ENCODE peak calls at places on chromosome 19, in eight cellular contexts. J is HCT116, A is GM12878, P is GM23338, Z is Panc1, X is K562, B is A549, F is HepG2. C is an unnamed sample.

GRCh38 chr19:33273881-33274662 is 28.3 kb downstream of the CEBPA start:
- DNase-seq in P (no peak), F (peak; percentile 56), Z (no peak), J (peak; percentile 24), B (no peak), A (no peak), X (no peak), C (no peak)

GRCh38 chr19:49829200-49829599 is 11.1 kb downstream of the MED25 start:
- DNase-seq in A (no peak), F (no peak), X (no peak), J (no peak), P (no peak), Z (no peak), B (no peak), C (no peak)

GRCh38 chr19:32570081-32570785 is 10.8 kb upstream of the PDCD5 start:
- DNase-seq in J (peak; percentile 26), X (peak; percentile 36), Z (peak; percentile 52), P (peak; percentile 85), B (peak; percentile 70), A (no peak), F (peak; percentile 62), C (peak; percentile 75)

GRCh38 chr19:31783592-31783991 is 434.4 kb upstream of the TSHZ3 start:
- DNase-seq in B (no peak), F (no peak), Z (no peak), X (no peak), A (no peak), P (no peak), J (no peak), C (no peak)

GRCh38 chr19:19672816-19673215 is 4.2 kb downstream of the ZNF101 start:
- DNase-seq in B (no peak), P (no peak), X (no peak), Z (no peak), A (no peak), F (no peak), J (no peak), C (no peak)

GRCh38 chr19:45200614-45201013 is 22.0 kb downstream of the BLOC1S3 start:
- DNase-seq in Z (no peak), X (no peak), F (peak; percentile 62), A (no peak), P (peak; percentile 83), B (no peak), J (no peak), C (no peak)

GRCh38 chr19:29422047-29422446 is 103.7 kb upstream of the VSTM2B start:
- DNase-seq in J (no peak), Z (no peak), B (no peak), P (no peak), F (no peak), X (no peak), A (no peak), C (no peak)

GRCh38 chr19:556611-557382 is 12.9 kb downstream of the GZMM start:
- DNase-seq in F (peak; percentile 27), B (no peak), A (no peak), Z (no peak), X (peak; percentile 65), P (no peak), J (no peak), C (no peak)

GRCh38 chr19:41309225-41310030 is 544 bp upstream of the CCDC97 start:
- DNase-seq in J (no peak), X (no peak), A (no peak), Z (no peak), P (no peak), F (no peak), B (no peak), C (no peak)

GRCh38 chr19:46639356-46640061 is 3.5 kb upstream of the GNG8 start:
- DNase-seq in J (no peak), B (no peak), A (no peak), F (no peak), P (peak; percentile 74), Z (no peak), X (peak; percentile 61), C (peak; percentile 94)

GRCh38 chr19:35935911-35936737 is at the start of gene LRFN3:
- DNase-seq in A (no peak), Z (no peak), J (peak; percentile 57), F (peak; percentile 21), P (peak; percentile 97), B (peak; percentile 94), X (peak; percentile 75), C (peak; percentile 94)

GRCh38 chr19:35908977-35909683 is 1.0 kb upstream of the TYROBP start:
- DNase-seq in P (no peak), X (peak; percentile 39), F (no peak), B (no peak), Z (no peak), A (no peak), J (no peak), C (no peak)

GRCh38 chr19:49691243-49692101 is 556 bp downstream of the CPT1C start:
- DNase-seq in F (no peak), A (no peak), P (peak; percentile 90), J (no peak), X (no peak), B (no peak), Z (no peak), C (peak; percentile 91)

GRCh38 chr19:53936035-53936434 is 26.7 kb upstream of the CACNG8 start:
- DNase-seq in P (no peak), X (no peak), J (no peak), B (no peak), A (no peak), F (no peak), Z (no peak), C (no peak)
- TF ChIP-seq REST in P (no peak), X (no peak), J (no peak), B (no peak), A (no peak), F (no peak), Z (no peak), C (no peak)

GRCh38 chr19:18659281-18660050 is 22.6 kb downstream of the KLHL26 start:
- DNase-seq in X (no peak), Z (no peak), P (no peak), B (no peak), F (no peak), J (no peak), A (no peak), C (peak; percentile 74)
- TF ChIP-seq REST in X (no peak), Z (no peak), P (no peak), B (no peak), F (no peak), J (no peak), A (no peak), C (no peak)

GRCh38 chr19:1649706-1650626 is 2.4 kb downstream of the TCF3 start:
- DNase-seq in B (no peak), X (no peak), A (no peak), F (no peak), P (no peak), J (no peak), Z (no peak), C (no peak)

GRCh38 chr19:1650627-1651009 is 1.8 kb downstream of the TCF3 start:
- DNase-seq in A (no peak), F (no peak), P (peak; percentile 72), X (peak; percentile 55), J (no peak), B (no peak), Z (no peak), C (peak; percentile 67)

GRCh38 chr19:1647664-1648155 is 4.7 kb downstream of the TCF3 start:
- DNase-seq in B (no peak), J (no peak), F (no peak), X (no peak), Z (no peak), A (no peak), P (no peak), C (no peak)

GRCh38 chr19:1648156-1648925 is 4.1 kb downstream of the TCF3 start:
- DNase-seq in B (no peak), Z (no peak), F (no peak), J (no peak), A (peak; percentile 84), X (no peak), P (no peak), C (no peak)

DNA sequence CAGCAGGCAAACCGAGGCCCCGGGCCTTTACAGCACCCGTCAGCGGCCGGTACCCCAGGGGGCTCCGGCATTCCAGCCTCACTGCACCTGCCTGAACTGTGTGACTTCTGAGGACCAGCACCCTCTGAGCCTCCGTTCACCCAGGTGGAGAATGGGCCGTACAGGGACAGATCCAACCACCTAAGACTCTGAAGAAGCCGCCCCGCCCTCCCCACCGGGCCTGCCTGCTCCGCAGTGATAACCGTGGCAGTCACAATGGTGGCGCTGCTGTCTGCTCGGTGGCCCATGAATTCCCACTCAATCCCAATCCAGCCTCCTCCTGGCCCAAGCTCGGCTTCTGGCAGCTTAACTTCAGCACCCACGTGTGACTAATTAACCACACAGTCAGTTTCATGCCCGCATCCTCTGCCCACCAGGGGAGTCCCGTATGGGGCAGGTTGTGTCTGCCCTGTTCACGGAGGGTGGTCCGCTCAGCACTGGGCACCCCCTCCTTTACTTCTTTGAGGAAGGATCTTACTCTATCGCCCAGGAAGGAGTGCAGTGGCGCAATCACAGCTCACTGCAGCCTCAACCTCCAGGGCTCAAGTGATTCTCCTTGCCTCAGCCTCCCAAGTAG is 3.4 kb downstream of the TCF3 start:
- DNase-seq in B (no peak), Z (no peak), A (no peak), X (no peak), J (no peak), F (no peak), P (no peak), C (no peak)
- TF ChIP-seq REST in B (no peak), Z (no peak), A (no peak), X (no peak), J (no peak), F (no peak), P (no peak), C (no peak)

GRCh38 chr19:56842421-56842820 is 1.9 kb upstream of the PEG3 start:
- DNase-seq in J (no peak), F (no peak), Z (no peak), X (no peak), A (no peak), P (no peak), B (no peak), C (no peak)

GRCh38 chr19:56838930-56839664 is 1.4 kb downstream of the PEG3 start:
- DNase-seq in P (no peak), A (no peak), J (no peak), Z (no peak), F (peak; percentile 97), X (no peak), B (no peak), C (peak; percentile 69)

GRCh38 chr19:56839665-56840451 is 668 bp downstream of the PEG3 start:
- DNase-seq in X (no peak), F (peak; percentile 95), J (no peak), P (no peak), A (no peak), Z (no peak), B (no peak), C (peak; percentile 72)

GRCh38 chr19:56841194-56841546 is 644 bp upstream of the PEG3 start:
- DNase-seq in P (no peak), X (no peak), B (no peak), F (peak; percentile 38), Z (no peak), J (no peak), A (no peak), C (no peak)

DNA sequence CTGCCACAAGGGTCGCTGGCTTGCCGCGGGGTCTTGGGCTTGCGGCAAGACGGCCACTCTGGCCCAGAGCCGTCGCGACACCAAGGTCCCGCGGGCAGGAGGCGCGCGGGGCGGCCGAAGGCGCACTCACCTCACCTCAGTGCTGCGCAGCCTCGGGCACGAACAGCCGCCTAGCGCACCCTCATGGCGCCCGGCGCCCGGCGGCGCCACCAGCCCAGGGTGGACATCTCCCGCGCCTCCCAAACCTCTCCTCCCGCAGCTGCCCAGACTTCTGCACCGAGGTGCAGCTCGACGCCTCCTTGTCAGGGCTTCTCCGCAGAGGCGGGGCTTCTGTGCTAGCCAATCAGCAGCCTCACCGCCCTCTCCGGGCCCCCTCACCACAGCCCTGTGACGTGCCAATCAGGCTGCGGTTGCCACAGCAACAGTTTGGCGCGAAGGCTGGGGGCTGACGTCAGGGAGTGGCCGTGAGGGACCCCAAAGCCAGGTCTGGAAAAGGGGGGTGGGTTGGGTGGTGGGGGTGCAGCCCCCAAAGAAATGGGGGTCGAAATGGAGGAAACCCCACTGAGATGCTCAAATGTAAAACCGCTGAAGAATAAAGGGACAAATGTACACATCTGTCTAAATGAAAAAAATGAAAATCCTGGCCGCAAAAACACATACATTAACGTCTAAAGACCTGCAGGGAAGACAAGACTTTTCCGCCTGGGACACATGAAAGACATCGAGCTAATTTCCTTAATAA is at the start of the genes PEG3 and ZIM2:
- DNase-seq in B (no peak), J (no peak), F (peak; percentile 85), X (no peak), A (no peak), P (no peak), Z (no peak), C (peak; percentile 76)
- TF ChIP-seq REST in B (no peak), J (no peak), F (peak; percentile 49), X (no peak), A (no peak), P (no peak), Z (no peak), C (no peak)

C was measured in SK-N-SH.